ENCODE peak calls at places on chromosomes 1 and 21, in seven cellular contexts. X, D, Y, M, S, Q and O are unnamed samples.

GRCh38 chr1:234231061-234231892 is 142.0 kb upstream of the COA6 start:
- DNase-seq in X (no peak), D (peak; percentile 48), Y (peak; percentile 82), M (no peak), S (no peak), Q (no peak), O (no peak)

GRCh38 chr21:44969965-44970755 is 30.3 kb downstream of the SLX9 start:
- DNase-seq in X (no peak), D (no peak), Y (no peak), M (peak; percentile 8), S (no peak), Q (no peak), O (no peak)

GRCh38 chr21:31459457-31459856 is 115.4 kb upstream of the TIAM1 start:
- DNase-seq in X (no peak), D (peak; percentile 45), Y (no peak), M (no peak), S (no peak), Q (peak; percentile 27), O (no peak)

GRCh38 chr1:11938722-11939526 is 4.4 kb downstream of the PLOD1 start:
- DNase-seq in X (no peak), D (peak; percentile 82), Y (no peak), M (no peak), S (no peak), Q (no peak), O (no peak)

GRCh38 chr1:98077691-98078090 is 156.9 kb upstream of the DPYD start:
- DNase-seq in X (no peak), D (no peak), Y (no peak), M (no peak), S (no peak), Q (no peak), O (no peak)

GRCh38 chr1:7975212-7975865 is 13.8 kb downstream of the PARK7 start:
- DNase-seq in X (peak; percentile 76), D (peak; percentile 83), Y (peak; percentile 90), M (peak; percentile 81), S (no peak), Q (peak; percentile 68), O (no peak)

GRCh38 chr1:81801834-81802531 is 1.2 kb downstream of the ADGRL2 start:
- DNase-seq in X (no peak), D (no peak), Y (peak; percentile 64), M (peak; percentile 64), S (no peak), Q (no peak), O (no peak)

GRCh38 chr21:25573409-25574206 is 33.7 kb downstream of the MRPL39 start:
- DNase-seq in X (peak; percentile 6), D (peak; percentile 22), Y (no peak), M (peak; percentile 86), S (peak; percentile 81), Q (peak; percentile 24), O (peak; percentile 71)

GRCh38 chr21:45091540-45092322 is 17.4 kb downstream of the ADARB1 start:
- DNase-seq in X (no peak), D (no peak), Y (no peak), M (no peak), S (no peak), Q (no peak), O (no peak)

GRCh38 chr1:36108314-36108713 is 16.7 kb downstream of the COL8A2 start:
- DNase-seq in X (no peak), D (no peak), Y (no peak), M (no peak), S (no peak), Q (no peak), O (no peak)

GRCh38 chr1:176102243-176102642 is 104.8 kb downstream of the COP1 start:
- DNase-seq in X (no peak), D (no peak), Y (no peak), M (no peak), S (no peak), Q (no peak), O (no peak)

GRCh38 chr1:95117207-95118018 is at the start of gene TLCD4:
- DNase-seq in X (peak; percentile 25), D (peak; percentile 79), Y (peak; percentile 87), M (no peak), S (no peak), Q (peak; percentile 35), O (no peak)

GRCh38 chr1:53604291-53604919 is 134.6 kb downstream of the GLIS1 start:
- DNase-seq in X (no peak), D (no peak), Y (no peak), M (no peak), S (no peak), Q (no peak), O (no peak)

GRCh38 chr1:220448217-220448616 is 79.7 kb upstream of the MARK1 start:
- DNase-seq in X (no peak), D (no peak), Y (no peak), M (no peak), S (peak; percentile 26), Q (no peak), O (no peak)

GRCh38 chr1:106962591-106962990 is 93.9 kb upstream of the PRMT6 start:
- DNase-seq in X (no peak), D (no peak), Y (no peak), M (no peak), S (no peak), Q (no peak), O (no peak)

GRCh38 chr1:162892916-162893714 is 32.1 kb upstream of the CCDC190 start:
- DNase-seq in X (peak; percentile 88), D (no peak), Y (no peak), M (peak; percentile 52), S (no peak), Q (no peak), O (no peak)

GRCh38 chr1:32713081-32713480 is 10.5 kb upstream of the SYNC start:
- DNase-seq in X (no peak), D (no peak), Y (no peak), M (no peak), S (no peak), Q (no peak), O (no peak)

GRCh38 chr1:159786966-159787365 is 6.2 kb downstream of the DUSP23 start:
- DNase-seq in X (no peak), D (no peak), Y (no peak), M (no peak), S (no peak), Q (no peak), O (no peak)

GRCh38 chr1:232532901-232533300 is 97.0 kb downstream of the SIPA1L2 start:
- DNase-seq in X (no peak), D (no peak), Y (no peak), M (no peak), S (no peak), Q (no peak), O (no peak)

GRCh38 chr21:24045775-24046215 is 1561.5 kb downstream of the MRPL39 start:
- DNase-seq in X (no peak), D (no peak), Y (peak; percentile 42), M (peak; percentile 98), S (no peak), Q (no peak), O (no peak)

GRCh38 chr1:178344513-178345077 is 152.2 kb downstream of the CLEC20A start:
- DNase-seq in X (peak; percentile 36), D (no peak), Y (no peak), M (peak; percentile 87), S (peak; percentile 1), Q (peak; percentile 52), O (no peak)

GRCh38 chr1:22913421-22913820 is 59.2 kb downstream of the LACTBL1 start:
- DNase-seq in X (no peak), D (no peak), Y (no peak), M (no peak), S (no peak), Q (no peak), O (no peak)

GRCh38 chr1:69523032-69523431 is 44.7 kb upstream of the LRRC7 start:
- DNase-seq in X (no peak), D (no peak), Y (no peak), M (no peak), S (no peak), Q (no peak), O (no peak)

GRCh38 chr1:40090652-40091355 is 6.2 kb downstream of the PPT1 start:
- DNase-seq in X (no peak), D (no peak), Y (no peak), M (peak; percentile 50), S (no peak), Q (no peak), O (no peak)

GRCh38 chr1:209375681-209376360 is 207.7 kb upstream of the CAMK1G start:
- DNase-seq in X (no peak), D (no peak), Y (no peak), M (no peak), S (no peak), Q (no peak), O (no peak)

DNA sequence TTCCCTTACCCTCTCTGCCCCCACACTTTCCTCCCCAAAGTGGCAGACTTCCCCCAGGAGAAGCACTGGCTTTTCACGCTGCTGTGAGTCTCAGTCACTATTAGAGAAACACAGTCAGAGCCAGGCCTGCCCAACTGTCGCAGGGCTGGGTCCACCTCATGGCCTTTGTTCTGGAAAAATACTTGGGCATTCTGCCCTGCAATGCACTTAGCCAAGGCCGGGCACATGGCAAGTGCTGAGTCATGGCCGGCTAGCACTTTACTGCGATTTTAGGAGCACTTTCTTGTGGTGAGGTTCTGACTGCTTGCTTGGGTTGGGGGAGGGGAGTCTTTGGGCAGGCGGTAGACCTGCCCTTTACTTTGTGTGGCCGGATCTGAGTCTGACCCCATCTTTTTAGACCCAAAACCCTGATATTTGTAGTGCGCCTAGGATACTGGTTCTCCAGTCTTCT is 7.7 kb downstream of the EPHX1 start:
- DNase-seq in X (peak; percentile 63), D (peak; percentile 51), Y (no peak), M (peak; percentile 73), S (no peak), Q (peak; percentile 63), O (no peak)
- TF ChIP-seq POLR2AphosphoS5 in X (no peak), D (no peak), Y (no peak), M (peak; percentile 41), S (no peak), Q (peak; percentile 31), O (no peak)

DNA sequence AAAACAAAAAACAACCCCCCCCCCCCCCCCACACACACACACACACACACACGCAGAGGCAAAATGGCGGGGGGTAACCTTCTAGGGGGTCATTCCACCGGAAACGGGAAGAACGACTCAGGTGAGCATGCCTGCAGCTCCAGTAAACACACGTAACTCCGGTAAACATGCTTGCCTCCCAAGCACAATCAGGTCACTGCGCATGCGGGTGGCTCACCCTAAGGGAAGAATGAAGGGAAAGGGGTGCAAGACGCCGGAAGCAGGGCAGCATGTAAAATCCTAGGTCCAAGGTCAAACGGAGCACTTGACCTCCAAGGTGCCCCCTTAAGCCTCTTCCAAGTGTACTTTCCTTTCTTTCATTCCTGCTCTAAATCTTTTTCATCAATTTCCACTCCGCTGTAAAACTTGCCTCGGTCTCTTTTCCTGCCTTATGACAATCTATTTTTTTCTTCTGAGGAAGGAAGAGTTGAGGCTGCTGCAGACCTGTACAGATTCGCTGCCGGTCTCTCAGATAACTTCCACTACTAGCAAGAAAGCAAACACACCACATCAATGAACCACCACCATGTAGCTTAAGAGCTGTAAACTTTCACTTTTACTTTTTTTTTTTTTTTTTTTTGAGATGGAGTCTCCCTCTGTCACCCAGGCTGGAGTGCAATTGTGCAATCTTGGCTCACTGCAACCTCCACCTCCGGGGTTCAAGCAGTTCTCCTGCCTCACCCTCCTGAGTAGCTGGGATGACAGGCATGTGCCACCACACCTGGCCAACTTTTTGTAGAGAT is 21.0 kb upstream of the CBR3 start:
- DNase-seq in X (peak; percentile 70), D (no peak), Y (no peak), M (no peak), S (no peak), Q (no peak), O (no peak)
- H3K9ac ChIP-seq in X (peak overlapping the region; percentile 31), D (no peak overlapping the region), Y (no peak overlapping the region), M (no peak overlapping the region), S (no peak overlapping the region), Q (no peak overlapping the region), O (no peak overlapping the region)

GRCh38 chr1:50421768-50422674 is 1.2 kb downstream of the DMRTA2 start:
- DNase-seq in X (no peak), D (no peak), Y (peak; percentile 59), M (no peak), S (no peak), Q (no peak), O (no peak)
- TF ChIP-seq EZH2 in X (no peak), D (no peak), Y (no peak), M (no peak), S (peak; percentile 97), Q (no peak), O (no peak)

GRCh38 chr1:156992215-156992614 is 53.3 kb downstream of the ARHGEF11 start:
- DNase-seq in X (no peak), D (no peak), Y (no peak), M (no peak), S (no peak), Q (no peak), O (no peak)
- TF ChIP-seq POLR2AphosphoS5 in X (no peak), D (no peak), Y (no peak), M (no peak), S (no peak), Q (no peak), O (no peak)